ENCODE peak calls at places on chromosome 11, in six cellular contexts. G is adrenal gland, Y is mesothelial cell of epicardium, W is fibroblast of lung, K is RWPE1, L is coronary artery. O is an unnamed sample.

GRCh38 chr11:57709802-57710367 is 2.1 kb downstream of the MED19 start:
- DNase-seq in L (no peak), G (no peak), Y (no peak), K (no peak), W (no peak), O (no peak)

GRCh38 chr11:46832511-46833214 is 13.4 kb downstream of the CKAP5 start:
- DNase-seq in K (no peak), L (no peak), W (no peak), G (no peak), Y (no peak), O (no peak)

GRCh38 chr11:1109918-1110705 is 35.4 kb downstream of the MUC2 start:
- DNase-seq in Y (no peak), K (no peak), L (no peak), W (no peak), G (no peak), O (no peak)

GRCh38 chr11:293293-293851 is 4.4 kb downstream of the PGGHG start:
- DNase-seq in L (no peak), W (no peak), Y (no peak), G (no peak), K (no peak), O (no peak)

GRCh38 chr11:842370-843002 is at the start of the genes POLR2L and TSPAN4:
- DNase-seq in G (peak), W (peak), L (peak), Y (peak), K (peak), O (peak)

GRCh38 chr11:62427630-62428233 is 8.9 kb downstream of the SCGB1A1 start:
- DNase-seq in G (no peak), K (no peak), W (peak), Y (no peak), L (no peak), O (no peak)

GRCh38 chr11:12200359-12201015 is 90.1 kb downstream of the MICAL2 start:
- DNase-seq in G (peak), L (peak), Y (no peak), W (peak), K (peak), O (no peak)

GRCh38 chr11:19660076-19660475 is 52.6 kb upstream of the NAV2 start:
- DNase-seq in W (peak), K (peak), Y (no peak), G (no peak), L (no peak), O (no peak)

GRCh38 chr11:93737904-93738612 is 3.2 kb downstream of the TAF1D start:
- DNase-seq in G (no peak), W (peak), K (no peak), L (no peak), Y (no peak), O (no peak)

GRCh38 chr11:114160884-114161283 is 101.4 kb downstream of the ZBTB16 start:
- DNase-seq in L (no peak), G (no peak), K (no peak), Y (no peak), W (no peak), O (no peak)

GRCh38 chr11:117316197-117316961 is at the start of gene BACE1:
- DNase-seq in K (peak), W (peak), G (peak), Y (peak), L (peak), O (no peak)

GRCh38 chr11:10920205-10920604 is 62.4 kb upstream of the ZBED5 start:
- DNase-seq in G (no peak), L (no peak), W (peak), K (no peak), Y (no peak), O (no peak)

GRCh38 chr11:46238078-46238966 is 39.1 kb upstream of the CREB3L1 start:
- DNase-seq in L (no peak), G (peak), Y (peak), K (peak), W (peak), O (peak)

GRCh38 chr11:78651923-78652602 is 77.4 kb upstream of the NARS2 start:
- DNase-seq in G (no peak), Y (no peak), L (peak), K (no peak), W (no peak), O (no peak)

GRCh38 chr11:32333335-32333991 is 101.9 kb downstream of the WT1 start:
- DNase-seq in L (no peak), K (no peak), W (peak), Y (peak), G (peak), O (no peak)

GRCh38 chr11:4027746-4028145 is 66.9 kb upstream of the RRM1 start:
- DNase-seq in K (no peak), W (no peak), G (no peak), Y (no peak), L (no peak), O (no peak)

GRCh38 chr11:11843233-11843632 is 1.5 kb downstream of the USP47 start:
- DNase-seq in G (no peak), L (no peak), Y (no peak), K (peak), W (peak), O (no peak)

GRCh38 chr11:45660717-45661416 is 4.6 kb downstream of the CHST1 start:
- DNase-seq in W (no peak), L (no peak), G (no peak), K (no peak), Y (no peak), O (no peak)

GRCh38 chr11:94895451-94895850 is 77.9 kb downstream of the CWC15 start:
- DNase-seq in W (peak), Y (no peak), L (no peak), G (no peak), K (no peak), O (no peak)

GRCh38 chr11:47850337-47850736 is 2.2 kb upstream of the NUP160 start:
- DNase-seq in Y (no peak), W (no peak), K (no peak), L (no peak), G (no peak), O (no peak)

GRCh38 chr11:64747961-64748715 is 4.2 kb upstream of the RASGRP2 start:
- DNase-seq in L (no peak), K (no peak), W (peak), G (no peak), Y (no peak), O (no peak)

GRCh38 chr11:45288395-45288794 is 2.3 kb upstream of the SYT13 start:
- DNase-seq in Y (no peak), L (no peak), W (no peak), G (no peak), K (no peak), O (no peak)

GRCh38 chr11:86869966-86870570 is 69.7 kb downstream of the PRSS23 start:
- DNase-seq in K (peak), Y (no peak), L (no peak), G (peak), W (peak), O (peak)

GRCh38 chr11:118194835-118195627 is 18.6 kb upstream of the SCN2B start:
- DNase-seq in W (peak), K (peak), G (peak), L (peak), Y (no peak), O (no peak)

GRCh38 chr11:83159901-83160865 is 3.3 kb downstream of the PCF11 start:
- DNase-seq in Y (no peak), W (peak), K (peak), G (no peak), L (no peak), O (no peak)

GRCh38 chr11:72848846-72849466 is 34.7 kb downstream of the ATG16L2 start:
- DNase-seq in Y (no peak), K (peak), L (no peak), G (peak), W (peak), O (no peak)

GRCh38 chr11:32630844-32631243 is 47.2 kb downstream of the EIF3M start:
- DNase-seq in G (no peak), Y (no peak), L (no peak), W (no peak), K (no peak), O (no peak)

GRCh38 chr11:111925953-111926352 is 7.2 kb downstream of the C11orf52 start:
- DNase-seq in W (no peak), G (no peak), Y (no peak), K (no peak), L (no peak), O (no peak)

GRCh38 chr11:44030276-44030932 is 17.4 kb upstream of the ACCSL start:
- DNase-seq in Y (no peak), W (peak), L (peak), K (no peak), G (peak), O (no peak)

GRCh38 chr11:34299284-34299961 is 58.4 kb downstream of the ABTB2 start:
- DNase-seq in G (no peak), K (no peak), Y (no peak), W (no peak), L (no peak), O (no peak)

GRCh38 chr11:12448131-12448939 is 71.0 kb downstream of the PARVA start:
- DNase-seq in W (no peak), L (no peak), K (no peak), G (no peak), Y (no peak), O (no peak)

GRCh38 chr11:114073506-114074381 is 14.2 kb downstream of the ZBTB16 start:
- DNase-seq in Y (no peak), G (no peak), K (no peak), W (no peak), L (no peak), O (peak)

GRCh38 chr11:118304227-118304808 is at the start of gene CD3E:
- DNase-seq in G (no peak), L (no peak), W (no peak), Y (no peak), K (no peak), O (peak)

GRCh38 chr11:113457784-113458183 is 17.4 kb downstream of the DRD2 start:
- DNase-seq in W (no peak), L (no peak), Y (no peak), G (no peak), K (no peak), O (no peak)

GRCh38 chr11:9512370-9513019 is 51.7 kb downstream of the ZNF143 start:
- DNase-seq in L (no peak), W (peak), Y (no peak), K (no peak), G (no peak), O (no peak)

DNA sequence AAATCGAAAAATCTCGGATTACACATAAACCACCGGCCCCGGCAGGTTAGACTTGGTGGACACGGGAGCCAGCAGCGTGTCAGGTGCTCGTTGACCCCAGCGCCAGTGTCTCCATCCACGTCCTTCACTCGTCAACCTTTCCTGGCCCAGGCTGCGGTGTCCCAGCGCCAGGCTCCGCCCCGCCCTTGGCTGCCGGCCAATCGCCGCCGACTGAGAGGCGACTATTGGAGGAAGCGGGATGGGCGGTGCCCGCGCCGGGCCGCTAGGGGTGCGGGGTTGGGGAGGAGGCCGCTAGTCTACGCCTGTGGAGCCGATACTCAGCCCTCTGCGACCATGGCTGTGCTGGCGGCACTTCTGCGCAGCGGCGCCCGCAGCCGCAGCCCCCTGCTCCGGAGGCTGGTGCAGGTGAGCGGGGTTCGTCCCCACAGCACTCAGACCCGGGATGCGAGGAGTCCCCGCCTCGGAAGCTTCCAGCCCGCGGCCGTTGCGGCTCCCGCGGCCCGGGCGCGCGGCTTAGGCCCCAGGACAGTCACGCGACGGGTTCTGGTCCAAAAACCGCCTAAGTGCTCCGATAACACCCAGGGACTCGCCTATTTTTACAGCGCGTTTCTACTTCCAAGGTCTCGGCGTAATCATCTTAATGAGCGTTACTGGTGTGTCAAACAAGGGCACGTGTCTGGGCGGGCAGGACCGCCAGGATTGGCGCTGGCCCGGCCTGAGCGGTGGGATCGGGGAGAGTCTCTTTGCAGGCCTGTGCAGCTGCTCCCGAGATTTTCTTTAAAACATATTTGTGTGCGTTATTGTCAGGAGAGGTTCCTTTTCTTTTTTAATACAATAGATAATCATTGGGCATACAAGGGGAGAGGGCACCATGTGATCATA is at the start of gene ACAT1:
- DNase-seq in L (peak), Y (peak), W (peak), G (peak), K (peak), O (peak)
- TF ChIP-seq CTCF in L (no peak), Y (peak), W (peak), G (peak), K (no peak), O (peak)

GRCh38 chr11:23112987-23113886 is 253.0 kb upstream of the CCDC179 start:
- DNase-seq in G (peak), Y (no peak), K (peak), W (peak), L (no peak), O (no peak)

GRCh38 chr11:23112390-23112789 is 252.1 kb upstream of the CCDC179 start:
- DNase-seq in W (no peak), G (no peak), Y (no peak), K (no peak), L (no peak), O (no peak)

GRCh38 chr11:23113887-23114216 is 253.6 kb upstream of the CCDC179 start:
- DNase-seq in W (no peak), K (no peak), L (no peak), Y (no peak), G (no peak), O (no peak)
- TF ChIP-seq CTCF in W (no peak), K (peak), L (no peak), Y (no peak), G (no peak), O (no peak)

GRCh38 chr11:88367310-88367709 is 29.8 kb upstream of the CTSC start:
- DNase-seq in W (no peak), Y (no peak), G (no peak), L (no peak), K (no peak), O (no peak)
- TF ChIP-seq CTCF in W (no peak), Y (no peak), G (no peak), L (no peak), K (no peak), O (no peak)

GRCh38 chr11:5610446-5610845 is 14.0 kb downstream of the TRIM6 start:
- DNase-seq in W (no peak), L (no peak), Y (no peak), G (no peak), K (no peak), O (no peak)

GRCh38 chr11:5605849-5606248 is 9.4 kb downstream of the TRIM6 start:
- DNase-seq in Y (no peak), W (peak), K (peak), G (peak), L (no peak), O (no peak)

GRCh38 chr11:5608778-5609177 is 12.3 kb downstream of the TRIM6 start:
- DNase-seq in L (no peak), K (no peak), G (no peak), W (peak), Y (no peak), O (no peak)

DNA sequence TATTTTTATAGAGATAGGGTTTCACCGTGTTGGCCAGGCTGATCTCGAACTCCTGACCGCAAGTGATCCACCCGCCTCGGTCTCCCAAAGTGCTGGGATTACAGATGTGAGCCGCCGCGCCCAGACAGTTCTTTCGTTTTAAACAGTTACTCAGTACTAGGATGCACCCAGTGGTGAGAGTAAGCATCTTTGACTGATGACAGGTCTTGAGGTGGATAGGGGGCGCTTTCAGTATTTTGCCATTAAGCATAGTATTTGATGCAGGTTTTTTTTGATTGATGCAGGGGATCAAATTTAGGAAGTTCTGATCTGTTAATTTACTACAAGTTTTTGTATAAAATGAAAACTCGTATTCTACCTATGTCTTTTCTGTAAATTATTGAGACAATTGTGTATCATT is 13.2 kb upstream of the TRIM34 start:
- DNase-seq in G (no peak), Y (no peak), W (no peak), K (no peak), L (no peak), O (no peak)
- TF ChIP-seq CTCF in G (no peak), Y (no peak), W (no peak), K (no peak), L (no peak), O (no peak)

DNA sequence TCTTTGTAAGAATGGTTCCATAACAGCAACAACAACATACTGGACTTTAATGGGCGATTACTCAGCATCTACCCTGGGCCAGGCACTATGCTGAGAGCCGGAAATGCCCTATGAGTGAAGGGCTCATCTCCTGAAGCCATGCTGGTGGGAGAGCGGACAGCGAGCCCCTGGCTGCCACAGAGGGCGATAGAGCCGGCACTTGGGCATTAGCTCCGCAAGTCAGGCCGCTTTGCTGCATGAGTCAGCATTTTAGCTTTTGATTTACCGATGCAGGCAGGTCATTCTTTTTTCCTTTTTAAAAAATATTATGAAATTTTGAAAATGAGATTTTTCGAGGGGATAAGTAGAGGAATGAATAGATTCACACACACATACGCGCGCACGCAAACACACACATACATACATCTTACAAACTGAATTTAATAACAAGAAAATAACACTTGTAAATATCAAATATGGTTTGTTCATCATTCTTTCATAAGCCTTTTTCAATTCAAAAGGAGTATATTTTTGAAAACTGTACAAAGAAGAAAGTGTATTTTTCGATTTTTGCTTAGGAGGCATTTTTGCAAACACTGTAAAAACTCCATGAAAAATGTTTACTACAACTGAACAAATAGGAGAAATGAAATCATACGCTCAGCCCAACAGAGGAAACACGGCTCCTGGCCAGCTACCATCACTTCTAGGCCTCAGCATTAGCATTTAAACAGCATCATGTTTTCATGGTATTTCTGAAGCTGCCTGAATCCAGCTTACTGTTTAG is 667.3 kb downstream of the OPCML start:
- DNase-seq in W (no peak), G (no peak), L (no peak), Y (no peak), K (no peak), O (no peak)
- TF ChIP-seq CTCF in W (no peak), G (no peak), L (no peak), Y (no peak), K (no peak), O (no peak)

GRCh38 chr11:77413850-77414249 is 60.0 kb downstream of the PAK1 start:
- DNase-seq in Y (no peak), G (no peak), K (no peak), W (no peak), L (no peak), O (no peak)
- TF ChIP-seq CTCF in Y (no peak), G (no peak), K (no peak), W (no peak), L (no peak), O (no peak)

GRCh38 chr11:65811764-65812475 is 21.8 kb upstream of the SNX32 start:
- DNase-seq in Y (no peak), W (no peak), G (no peak), L (no peak), K (no peak), O (no peak)

GRCh38 chr11:65806972-65807371 is 20.1 kb downstream of the OVOL1 start:
- DNase-seq in L (no peak), W (no peak), K (no peak), G (no peak), Y (no peak), O (no peak)

GRCh38 chr11:65810046-65810868 is 23.4 kb downstream of the OVOL1 start:
- DNase-seq in L (no peak), G (no peak), W (no peak), Y (no peak), K (no peak), O (no peak)

GRCh38 chr11:65809496-65809895 is 22.6 kb downstream of the OVOL1 start:
- DNase-seq in W (no peak), Y (no peak), L (no peak), G (no peak), K (no peak), O (no peak)

DNA sequence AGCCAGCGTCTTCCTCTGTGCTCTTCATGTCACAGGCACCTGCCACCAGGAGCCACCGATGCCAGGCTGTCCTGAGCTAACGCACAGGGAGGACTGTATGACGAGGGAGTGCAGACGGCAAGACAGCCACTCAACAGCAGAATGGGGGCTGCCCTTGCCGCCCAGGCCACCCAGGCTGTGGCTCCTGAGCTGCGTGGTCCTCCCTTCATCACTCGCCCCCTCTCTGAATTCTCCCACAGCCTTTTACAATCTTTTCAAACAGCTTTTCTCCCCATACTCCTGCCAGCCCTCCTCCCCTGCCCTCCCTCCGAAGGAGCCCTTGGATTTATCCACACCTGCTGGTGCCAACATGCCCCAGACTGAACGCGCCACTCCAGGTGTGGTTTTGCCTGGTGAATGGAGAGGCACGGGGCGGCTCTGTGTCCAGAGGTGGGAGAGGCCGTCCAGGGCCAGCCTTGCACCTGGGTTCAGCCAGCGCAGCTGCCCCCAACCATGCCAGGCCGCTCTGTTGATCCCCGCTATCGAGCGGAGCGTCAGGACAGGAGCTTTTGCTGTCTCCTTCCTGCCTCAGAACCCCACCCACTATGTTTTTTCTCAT is 22.0 kb downstream of the OVOL1 start:
- DNase-seq in G (no peak), W (no peak), K (no peak), L (peak), Y (no peak), O (no peak)
- TF ChIP-seq CTCF in G (no peak), W (no peak), K (no peak), L (no peak), Y (no peak), O (no peak)

GRCh38 chr11:41201156-41201555 is 258.3 kb downstream of the LRRC4C start:
- DNase-seq in W (peak), Y (no peak), L (no peak), K (peak), G (peak), O (no peak)
- TF ChIP-seq CTCF in W (peak), Y (peak), L (no peak), K (peak), G (peak), O (no peak)